ENCODE peak calls at places on chromosome 11, in four cellular contexts. M, D, G and Q are unnamed samples.

GRCh38 chr11:57315491-57315890 is 9.3 kb downstream of the TNKS1BP1 start:
- DNase-seq in D (no peak), G (peak; percentile 7), M (peak; percentile 39), Q (no peak)

GRCh38 chr11:16166571-16166970 is 189.8 kb downstream of the SOX6 start:
- DNase-seq in M (no peak), D (no peak), G (no peak), Q (no peak)

GRCh38 chr11:47186076-47186936 is at the start of gene PACSIN3:
- DNase-seq in D (no peak), G (peak; percentile 61), M (no peak), Q (peak; percentile 47)

GRCh38 chr11:9529333-9529648 is 44.2 kb upstream of the WEE1 start:
- DNase-seq in M (no peak), G (peak; percentile 67), D (no peak), Q (no peak)

GRCh38 chr11:75151346-75152047 is 590 bp downstream of the SLCO2B1 start:
- DNase-seq in D (no peak), G (peak; percentile 91), M (no peak), Q (no peak)

GRCh38 chr11:21659961-21660360 is 532.9 kb upstream of the ANO5 start:
- DNase-seq in M (no peak), D (no peak), G (no peak), Q (no peak)

GRCh38 chr11:92829121-92829520 is 140.3 kb upstream of the MTNR1B start:
- DNase-seq in M (no peak), G (no peak), D (no peak), Q (no peak)

GRCh38 chr11:120336641-120337132 is 474 bp downstream of the ARHGEF12 start:
- DNase-seq in M (no peak), G (peak; percentile 62), D (no peak), Q (peak; percentile 49)

GRCh38 chr11:12818333-12819015 is 144.3 kb downstream of the TEAD1 start:
- DNase-seq in D (no peak), G (no peak), M (peak; percentile 95), Q (no peak)

GRCh38 chr11:89416961-89417360 is 74.2 kb downstream of the NOX4 start:
- DNase-seq in M (no peak), D (no peak), G (no peak), Q (no peak)

GRCh38 chr11:46389450-46390330 is 1.9 kb downstream of the CHRM4 start:
- DNase-seq in D (peak; percentile 25), G (peak; percentile 68), M (peak; percentile 49), Q (peak; percentile 82)

GRCh38 chr11:30346068-30346688 is 23.3 kb downstream of the ARL14EP start:
- DNase-seq in G (no peak), M (peak; percentile 55), D (no peak), Q (no peak)

GRCh38 chr11:111846640-111847039 is 24.7 kb downstream of the ALG9 start:
- DNase-seq in D (no peak), G (no peak), M (peak; percentile 50), Q (no peak)

GRCh38 chr11:21814169-21814568 is 378.7 kb upstream of the ANO5 start:
- DNase-seq in G (no peak), M (no peak), D (no peak), Q (no peak)

GRCh38 chr11:46381046-46381835 is at the start of gene MDK:
- DNase-seq in M (no peak), G (peak; percentile 39), D (no peak), Q (peak; percentile 56)

GRCh38 chr11:204587-205109 is 2.6 kb downstream of the BET1L start:
- DNase-seq in M (no peak), D (no peak), G (no peak), Q (no peak)

GRCh38 chr11:2156416-2157182 is 4.4 kb downstream of the INS start:
- DNase-seq in D (no peak), M (peak; percentile 25), G (peak; percentile 76), Q (peak; percentile 93)

GRCh38 chr11:132472411-132473205 is 1059.7 kb downstream of the OPCML start:
- DNase-seq in G (no peak), D (no peak), M (peak; percentile 79), Q (no peak)

GRCh38 chr11:59157433-59157832 is 14.5 kb upstream of the DTX4 start:
- DNase-seq in D (no peak), G (no peak), M (no peak), Q (no peak)
- TF ChIP-seq CTCF in D (no peak), G (no peak), M (no peak), Q (no peak)

DNA sequence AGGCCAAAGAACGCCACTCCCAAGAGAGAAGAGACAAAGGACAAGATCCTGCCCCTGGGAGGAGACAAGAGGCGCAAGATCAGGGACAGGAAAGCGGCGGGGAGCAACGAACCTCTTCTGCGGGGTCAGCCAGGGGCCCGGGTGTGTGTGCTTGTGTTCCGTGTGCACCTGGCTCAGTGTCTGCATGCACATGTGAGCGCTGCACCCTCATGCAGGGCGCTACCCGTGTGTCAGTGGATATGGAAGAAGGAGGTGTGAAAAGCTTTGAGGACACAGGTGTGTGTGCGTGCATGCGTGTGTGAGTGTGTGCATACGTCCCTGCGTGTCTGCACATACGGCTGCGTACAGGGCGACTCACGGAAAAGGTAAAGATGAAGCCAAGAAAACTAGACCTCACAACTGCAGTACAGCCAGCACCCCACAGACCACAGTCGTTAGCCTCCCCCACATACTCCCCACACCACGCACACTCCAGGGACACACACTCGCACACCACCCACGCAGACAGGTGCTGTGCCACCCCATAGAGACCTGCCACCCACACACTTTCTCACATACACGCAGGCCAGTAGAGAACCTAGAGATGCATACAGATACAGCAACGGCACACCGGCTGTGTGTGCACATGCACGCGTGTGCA is 11.0 kb upstream of the IGSF9B start:
- DNase-seq in M (no peak), D (no peak), G (no peak), Q (no peak)
- TF ChIP-seq CTCF in M (no peak), D (no peak), G (no peak), Q (no peak)

GRCh38 chr11:83816572-83817187 is 530.5 kb upstream of the CCDC90B start:
- DNase-seq in M (peak; percentile 26), D (no peak), G (no peak), Q (no peak)
- TF ChIP-seq CTCF in M (peak; percentile 72), D (no peak), G (no peak), Q (peak; percentile 80)

GRCh38 chr11:129992161-129992944 is 10.3 kb downstream of the PRDM10 start:
- DNase-seq in G (peak; percentile 58), D (no peak), M (peak; percentile 31), Q (no peak)
- TF ChIP-seq CTCF in G (peak; percentile 29), D (peak; percentile 75), M (no peak), Q (no peak)

GRCh38 chr11:17410606-17411379 is 22.3 kb upstream of the KCNJ11 start:
- DNase-seq in G (peak; percentile 74), M (no peak), D (no peak), Q (no peak)

GRCh38 chr11:17408026-17408425 is 19.6 kb upstream of the KCNJ11 start:
- DNase-seq in D (no peak), M (no peak), G (no peak), Q (no peak)

GRCh38 chr11:17407575-17407974 is 19.1 kb upstream of the KCNJ11 start:
- DNase-seq in M (no peak), D (no peak), G (no peak), Q (no peak)

GRCh38 chr11:17406818-17407149 is 18.3 kb upstream of the KCNJ11 start:
- DNase-seq in G (no peak), M (no peak), D (no peak), Q (no peak)

GRCh38 chr11:17408641-17409040 is 20.2 kb upstream of the KCNJ11 start:
- DNase-seq in G (no peak), D (no peak), M (no peak), Q (no peak)
- TF ChIP-seq CTCF in G (no peak), D (no peak), M (no peak), Q (no peak)

GRCh38 chr11:45209480-45209879 is 63.0 kb downstream of the PRDM11 start:
- DNase-seq in M (no peak), D (no peak), G (no peak), Q (no peak)

GRCh38 chr11:45208135-45208534 is 61.7 kb downstream of the PRDM11 start:
- DNase-seq in M (no peak), D (no peak), G (no peak), Q (no peak)

GRCh38 chr11:45205978-45206377 is 59.5 kb downstream of the PRDM11 start:
- DNase-seq in D (no peak), M (no peak), G (no peak), Q (no peak)

GRCh38 chr11:45209000-45209399 is 62.6 kb downstream of the PRDM11 start:
- DNase-seq in D (no peak), M (no peak), G (no peak), Q (no peak)

DNA sequence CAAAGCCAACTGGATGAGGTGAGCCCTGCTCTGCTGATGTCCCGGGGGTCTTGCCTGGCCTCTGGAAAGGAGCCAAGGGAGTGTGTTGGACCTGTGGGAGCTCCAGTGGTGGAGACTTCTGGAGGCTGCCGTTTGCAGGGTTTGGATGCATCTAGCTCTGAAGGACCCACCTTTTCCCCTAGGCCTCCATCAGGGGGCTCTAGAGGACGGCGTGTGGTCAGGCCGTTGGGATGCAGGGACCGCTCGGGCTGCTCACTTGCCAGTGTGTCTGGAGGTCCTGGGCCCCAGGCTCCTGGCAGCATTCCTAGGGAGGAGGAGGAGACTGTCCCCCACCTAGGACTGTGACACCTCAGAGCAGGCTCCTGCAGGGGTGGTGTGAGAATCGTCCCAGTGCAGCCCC is 58.3 kb downstream of the PRDM11 start:
- DNase-seq in G (no peak), M (no peak), D (no peak), Q (no peak)
- TF ChIP-seq CTCF in G (no peak), M (no peak), D (no peak), Q (no peak)